ENCODE peak calls at places on chromosomes 5 and 9, in eight cellular contexts. One of them, this sample, is unnamed.

GRCh38 chr5:129063483-129064136 is 30.9 kb upstream of the ISOC1 start:
- DNase-seq in iPS-NIHi11: no peak
- DNase-seq in NCI-H1930: no peak
- DNase-seq in fibroblast of lung: peak; percentile 18
- DNase-seq in fibroblast of mammary gland: peak; percentile 36
- DNase-seq in RPMI7951: no peak
- DNase-seq in EL: no peak
- DNase-seq in H7: no peak
- DNase-seq in this sample: no peak

GRCh38 chr5:66519626-66520025 is 76.6 kb upstream of the MAST4 start:
- DNase-seq in fibroblast of lung: no peak
- DNase-seq in EL: no peak
- DNase-seq in RPMI7951: peak; percentile 23
- DNase-seq in NCI-H1930: no peak
- DNase-seq in fibroblast of mammary gland: peak; percentile 2
- DNase-seq in H7: no peak
- DNase-seq in iPS-NIHi11: no peak
- DNase-seq in this sample: no peak

GRCh38 chr5:56814361-56814962 is 887 bp upstream of the MAP3K1 start:
- DNase-seq in fibroblast of lung: no peak
- DNase-seq in EL: peak; percentile 26
- DNase-seq in fibroblast of mammary gland: no peak
- DNase-seq in H7: peak; percentile 69
- DNase-seq in RPMI7951: no peak
- DNase-seq in NCI-H1930: no peak
- DNase-seq in iPS-NIHi11: peak; percentile 56
- DNase-seq in this sample: no peak

GRCh38 chr5:143188083-143188482 is 215.4 kb downstream of the NR3C1 start:
- DNase-seq in RPMI7951: no peak
- DNase-seq in iPS-NIHi11: no peak
- DNase-seq in H7: no peak
- DNase-seq in EL: no peak
- DNase-seq in NCI-H1930: no peak
- DNase-seq in fibroblast of mammary gland: no peak
- DNase-seq in fibroblast of lung: no peak
- DNase-seq in this sample: no peak

GRCh38 chr5:154937718-154938466 is at the start of gene GEMIN5:
- DNase-seq in H7: peak; percentile 96
- DNase-seq in RPMI7951: peak; percentile 80
- DNase-seq in iPS-NIHi11: peak; percentile 96
- DNase-seq in fibroblast of lung: peak; percentile 82
- DNase-seq in EL: peak; percentile 86
- DNase-seq in NCI-H1930: peak; percentile 71
- DNase-seq in fibroblast of mammary gland: peak; percentile 82
- DNase-seq in this sample: peak; percentile 82

GRCh38 chr9:87880683-87881082 is 2.0 kb upstream of the SPATA31E1 start:
- DNase-seq in EL: no peak
- DNase-seq in iPS-NIHi11: no peak
- DNase-seq in RPMI7951: no peak
- DNase-seq in fibroblast of lung: no peak
- DNase-seq in NCI-H1930: no peak
- DNase-seq in H7: no peak
- DNase-seq in fibroblast of mammary gland: no peak
- DNase-seq in this sample: no peak

GRCh38 chr9:82302968-82303655 is 314.5 kb downstream of the SPATA31D1 start:
- DNase-seq in fibroblast of mammary gland: no peak
- DNase-seq in fibroblast of lung: no peak
- DNase-seq in EL: no peak
- DNase-seq in NCI-H1930: no peak
- DNase-seq in H7: no peak
- DNase-seq in RPMI7951: no peak
- DNase-seq in iPS-NIHi11: no peak
- DNase-seq in this sample: no peak

GRCh38 chr5:57804007-57804444 is 321.4 kb upstream of the ACTBL2 start:
- DNase-seq in EL: peak; percentile 66
- DNase-seq in fibroblast of mammary gland: peak; percentile 77
- DNase-seq in fibroblast of lung: peak; percentile 99
- DNase-seq in RPMI7951: peak; percentile 95
- DNase-seq in NCI-H1930: no peak
- DNase-seq in H7: no peak
- DNase-seq in iPS-NIHi11: no peak
- DNase-seq in this sample: no peak

GRCh38 chr5:1642621-1643061 is 118.9 kb upstream of the LPCAT1 start:
- DNase-seq in H7: peak; percentile 32
- DNase-seq in fibroblast of mammary gland: no peak
- DNase-seq in iPS-NIHi11: no peak
- DNase-seq in RPMI7951: no peak
- DNase-seq in NCI-H1930: no peak
- DNase-seq in EL: no peak
- DNase-seq in fibroblast of lung: no peak
- DNase-seq in this sample: no peak

GRCh38 chr5:132272341-132273210 is 15.1 kb downstream of the PDLIM4 start:
- DNase-seq in iPS-NIHi11: peak; percentile 79
- DNase-seq in fibroblast of lung: no peak
- DNase-seq in NCI-H1930: peak; percentile 19
- DNase-seq in fibroblast of mammary gland: peak; percentile 48
- DNase-seq in EL: peak; percentile 60
- DNase-seq in RPMI7951: peak; percentile 64
- DNase-seq in H7: peak; percentile 91
- DNase-seq in this sample: peak; percentile 10

GRCh38 chr9:120913673-120914266 is 12.8 kb downstream of the TRAF1 start:
- DNase-seq in iPS-NIHi11: peak; percentile 73
- DNase-seq in H7: peak; percentile 81
- DNase-seq in NCI-H1930: no peak
- DNase-seq in EL: no peak
- DNase-seq in fibroblast of mammary gland: no peak
- DNase-seq in RPMI7951: no peak
- DNase-seq in fibroblast of lung: no peak
- DNase-seq in this sample: no peak

GRCh38 chr5:181223041-181223728 is at the start of gene TRIM41:
- DNase-seq in EL: peak; percentile 99
- DNase-seq in fibroblast of mammary gland: peak; percentile 99
- DNase-seq in fibroblast of lung: peak; percentile 99
- DNase-seq in RPMI7951: peak; percentile 98
- DNase-seq in NCI-H1930: no peak
- DNase-seq in iPS-NIHi11: peak; percentile 81
- DNase-seq in H7: peak; percentile 94
- DNase-seq in this sample: no peak

GRCh38 chr5:145661737-145662530 is 173.2 kb downstream of the PRELID2 start:
- DNase-seq in H7: no peak
- DNase-seq in fibroblast of mammary gland: peak; percentile 8
- DNase-seq in fibroblast of lung: peak; percentile 8
- DNase-seq in iPS-NIHi11: no peak
- DNase-seq in NCI-H1930: no peak
- DNase-seq in RPMI7951: no peak
- DNase-seq in EL: no peak
- DNase-seq in this sample: no peak

GRCh38 chr9:92589918-92590317 is 54.1 kb upstream of the ECM2 start:
- DNase-seq in H7: peak; percentile 27
- DNase-seq in NCI-H1930: no peak
- DNase-seq in fibroblast of lung: no peak
- DNase-seq in iPS-NIHi11: no peak
- DNase-seq in EL: no peak
- DNase-seq in RPMI7951: no peak
- DNase-seq in fibroblast of mammary gland: no peak
- DNase-seq in this sample: no peak

GRCh38 chr9:34992376-34992951 is 2.9 kb downstream of the DNAJB5 start:
- DNase-seq in fibroblast of lung: peak; percentile 94
- DNase-seq in NCI-H1930: no peak
- DNase-seq in fibroblast of mammary gland: peak; percentile 97
- DNase-seq in RPMI7951: peak; percentile 91
- DNase-seq in H7: peak; percentile 45
- DNase-seq in EL: peak; percentile 93
- DNase-seq in iPS-NIHi11: no peak
- DNase-seq in this sample: no peak